ENCODE peak calls at places on chromosomes 6 and 20, in four cellular contexts. L, T, W and Q are unnamed samples.

GRCh38 chr6:76861403-76861802 is 601.9 kb downstream of the HTR1B start:
- DNase-seq in T (peak), L (peak), W (no peak), Q (peak)

GRCh38 chr6:71190809-71191208 is 97.8 kb upstream of the OGFRL1 start:
- DNase-seq in W (no peak), T (peak), L (no peak), Q (no peak)

GRCh38 chr20:38946836-38947235 is 15.3 kb upstream of the DHX35 start:
- DNase-seq in T (no peak), W (no peak), L (no peak), Q (no peak)

GRCh38 chr6:31582230-31582601 is at the start of gene LTB:
- DNase-seq in W (no peak), L (no peak), T (no peak), Q (no peak)

GRCh38 chr6:166365806-166366205 is 16.9 kb downstream of the MPC1 start:
- DNase-seq in L (no peak), T (no peak), W (no peak), Q (no peak)

GRCh38 chr6:90068264-90068663 is 174.0 kb downstream of the GJA10 start:
- DNase-seq in L (peak), T (no peak), W (no peak), Q (peak)

GRCh38 chr6:21753571-21754108 is 160.1 kb downstream of the SOX4 start:
- DNase-seq in T (no peak), L (no peak), W (no peak), Q (no peak)

GRCh38 chr6:95233879-95234278 is 343.5 kb upstream of the MANEA start:
- DNase-seq in T (no peak), W (no peak), L (no peak), Q (no peak)

GRCh38 chr6:25166955-25167753 is 112.0 kb upstream of the CARMIL1 start:
- DNase-seq in L (no peak), T (no peak), W (no peak), Q (no peak)

GRCh38 chr20:50003253-50003656 is 20.5 kb downstream of the SNAI1 start:
- DNase-seq in T (no peak), W (no peak), L (no peak), Q (no peak)

GRCh38 chr6:138520463-138520862 is 21.2 kb upstream of the NHSL1 start:
- DNase-seq in L (peak), T (no peak), W (no peak), Q (no peak)

GRCh38 chr6:27867941-27868705 is 44.1 kb downstream of the OR2B2 start:
- DNase-seq in W (no peak), L (no peak), T (no peak), Q (no peak)

GRCh38 chr6:38567436-38567835 is 72.3 kb downstream of the BTBD9 start:
- DNase-seq in T (no peak), L (peak), W (no peak), Q (no peak)

GRCh38 chr6:148831531-148831930 is 84.7 kb downstream of the UST start:
- DNase-seq in L (no peak), T (no peak), W (no peak), Q (no peak)

GRCh38 chr6:149032599-149033405 is 284.7 kb upstream of the TAB2 start:
- DNase-seq in L (no peak), T (peak), W (peak), Q (peak)

GRCh38 chr6:37456816-37457560 is 24.0 kb downstream of the CMTR1 start:
- DNase-seq in W (no peak), T (no peak), L (no peak), Q (no peak)

GRCh38 chr6:161917645-161918044 is 643.8 kb upstream of the AGPAT4 start:
- DNase-seq in L (no peak), W (no peak), T (no peak), Q (no peak)
- TF ChIP-seq FOXM1 in L (no peak), W (no peak), T (no peak), Q (no peak)

GRCh38 chr6:79589701-79590100 is 41.4 kb upstream of the SH3BGRL2 start:
- DNase-seq in L (no peak), W (no peak), T (no peak), Q (no peak)

GRCh38 chr6:79584332-79584731 is 46.8 kb upstream of the SH3BGRL2 start:
- DNase-seq in L (no peak), W (no peak), T (no peak), Q (no peak)

GRCh38 chr6:79586548-79586947 is 44.6 kb upstream of the SH3BGRL2 start:
- DNase-seq in W (no peak), L (peak), T (peak), Q (peak)
- TF ChIP-seq TARDBP in W (no peak), L (no peak), T (no peak), Q (no peak)

DNA sequence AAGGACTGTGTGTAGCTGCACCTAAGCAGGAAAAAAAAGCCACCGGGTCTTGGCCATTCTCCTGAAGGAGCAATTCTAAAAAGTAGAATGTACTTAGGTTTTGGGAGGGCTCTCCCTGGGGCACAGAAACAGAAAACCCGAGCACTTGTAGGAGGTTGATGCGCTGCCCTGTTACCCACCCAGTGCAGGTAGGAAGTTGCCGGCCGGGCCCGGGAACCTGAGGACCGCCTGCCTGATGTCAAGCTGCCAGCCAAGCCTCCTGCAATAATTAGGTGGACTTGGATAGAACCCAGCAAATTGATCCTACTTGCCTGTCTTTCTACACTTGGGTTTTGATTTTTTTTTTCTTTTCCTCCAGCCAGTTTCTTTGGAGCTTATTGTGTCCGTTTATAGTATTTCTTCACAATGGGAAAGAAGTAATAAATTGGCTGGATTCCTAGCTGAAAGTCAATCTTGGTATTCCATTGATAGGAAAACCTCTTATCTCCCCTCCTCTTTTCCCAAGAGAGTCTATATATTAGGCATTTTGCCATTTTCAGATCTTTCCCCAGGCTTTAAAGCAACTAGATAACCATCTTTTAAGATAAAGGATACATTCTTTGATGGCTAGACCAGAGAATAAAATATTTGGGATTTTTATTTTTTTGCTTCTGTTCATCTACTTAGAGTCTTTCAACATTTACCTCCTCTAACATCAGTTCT is 78.3 kb upstream of the FYN start:
- DNase-seq in W (no peak), T (no peak), L (no peak), Q (no peak)
- TF ChIP-seq FOXM1 in W (no peak), T (no peak), L (no peak), Q (no peak)

GRCh38 chr20:51985013-51985415 is 182.7 kb upstream of the SALL4 start:
- DNase-seq in T (peak), W (no peak), L (no peak), Q (no peak)
- TF ChIP-seq TARDBP in T (no peak), W (no peak), L (no peak), Q (no peak)

GRCh38 chr6:106145144-106145543 is 59.0 kb downstream of the PRDM1 start:
- DNase-seq in L (no peak), W (no peak), T (no peak), Q (no peak)

GRCh38 chr6:106146852-106147351 is 60.8 kb downstream of the PRDM1 start:
- DNase-seq in T (no peak), W (no peak), L (peak), Q (no peak)

GRCh38 chr6:106143582-106144139 is 57.5 kb downstream of the PRDM1 start:
- DNase-seq in L (no peak), W (no peak), T (no peak), Q (no peak)

GRCh38 chr6:106147476-106147875 is 61.3 kb downstream of the PRDM1 start:
- DNase-seq in L (no peak), T (no peak), W (no peak), Q (no peak)

DNA sequence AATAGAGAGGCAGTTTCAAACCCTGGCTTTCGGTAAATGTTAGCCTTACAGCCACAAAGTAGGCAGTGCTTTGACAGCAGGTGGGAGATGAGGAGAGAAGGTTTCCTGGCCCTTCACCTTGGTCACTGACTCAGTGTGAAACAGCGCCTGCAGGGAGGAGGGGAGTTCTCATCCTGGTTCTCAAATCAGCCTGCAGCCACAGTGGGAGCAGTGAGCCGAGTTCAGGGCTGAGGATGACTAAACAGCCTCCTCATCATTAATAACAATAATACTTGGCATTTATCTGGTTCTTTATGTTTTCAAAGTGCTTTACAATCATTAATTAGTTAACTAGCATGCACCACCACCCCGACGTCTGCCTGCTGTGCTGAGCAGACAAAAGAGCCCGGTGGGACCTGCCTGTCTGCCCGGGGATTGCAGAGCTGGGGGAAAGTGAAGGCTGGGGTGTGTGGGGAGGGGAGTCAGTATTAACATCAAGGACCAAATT is 59.6 kb downstream of the PRDM1 start:
- DNase-seq in T (no peak), L (no peak), W (peak), Q (no peak)
- TF ChIP-seq FOXM1 in T (no peak), L (no peak), W (no peak), Q (no peak)

GRCh38 chr6:140538926-140539325 is 1164.5 kb upstream of the CITED2 start:
- DNase-seq in L (no peak), W (no peak), T (no peak), Q (no peak)
- TF ChIP-seq TARDBP in L (no peak), W (no peak), T (no peak), Q (no peak)

GRCh38 chr20:36462440-36463211 is 78.7 kb upstream of the MYL9 start:
- DNase-seq in L (peak), T (no peak), W (no peak), Q (no peak)
- TF ChIP-seq FOXM1 in L (no peak), T (no peak), W (no peak), Q (no peak)